ENCODE peak calls at places on chromosome 15, in ten cellular contexts. N is hepatocyte, Q is GM12865, D is left ventricle myocardium inferior, X is SK-N-SH, J is psoas muscle, K is Panc1, H is PC-9, U is mammary epithelial cell, M is A673. A is an unnamed sample.

GRCh38 chr15:47409601-47410000 is 307.7 kb upstream of the SEMA6D start:
- DNase-seq in N (no peak), Q (no peak), D (no peak), X (no peak), J (no peak), K (no peak), H (no peak), U (no peak), M (no peak), A (no peak)

GRCh38 chr15:42035362-42035761 is 14.5 kb upstream of the PLA2G4E start:
- DNase-seq in N (peak), Q (peak), D (no peak), X (no peak), J (no peak), K (no peak), H (no peak), U (peak), M (peak), A (no peak)

GRCh38 chr15:78873796-78874761 is 1.4 kb downstream of the MORF4L1 start:
- DNase-seq in N (peak), Q (peak), D (no peak), X (no peak), J (no peak), K (no peak), H (no peak), U (peak), M (peak), A (peak)

GRCh38 chr15:73005032-73005431 is 47.2 kb upstream of the NEO1 start:
- DNase-seq in N (no peak), Q (no peak), D (no peak), X (no peak), J (no peak), K (no peak), H (no peak), U (no peak), M (no peak), A (no peak)

GRCh38 chr15:100008258-100008657 is 275.0 kb upstream of the LYSMD4 start:
- DNase-seq in N (no peak), Q (no peak), D (no peak), X (no peak), J (no peak), K (no peak), H (no peak), U (peak), M (no peak), A (no peak)

GRCh38 chr15:26970712-26971210 is at the start of gene GABRG3:
- DNase-seq in N (peak), Q (no peak), D (no peak), X (peak), J (no peak), K (no peak), H (no peak), U (no peak), M (no peak), A (no peak)

GRCh38 chr15:67114046-67114445 is 48.6 kb downstream of the SMAD3 start:
- DNase-seq in N (no peak), Q (no peak), D (no peak), X (no peak), J (no peak), K (no peak), H (no peak), U (no peak), M (no peak), A (no peak)

GRCh38 chr15:47184405-47185221 is 532.7 kb upstream of the SEMA6D start:
- DNase-seq in N (peak), Q (no peak), D (peak), X (peak), J (no peak), K (no peak), H (no peak), U (no peak), M (peak), A (no peak)

GRCh38 chr15:65982941-65983340 is 113.7 kb downstream of the RAB11A start:
- DNase-seq in N (no peak), Q (no peak), D (no peak), X (no peak), J (no peak), K (no peak), H (no peak), U (no peak), M (no peak), A (no peak)

GRCh38 chr15:78937132-78937739 is 7.6 kb downstream of the CTSH start:
- DNase-seq in N (no peak), Q (no peak), D (peak), X (no peak), J (peak), K (no peak), H (no peak), U (no peak), M (no peak), A (no peak)

GRCh38 chr15:55683366-55683765 is 59.6 kb downstream of the PRTG start:
- DNase-seq in N (no peak), Q (no peak), D (no peak), X (no peak), J (no peak), K (no peak), H (no peak), U (no peak), M (no peak), A (no peak)

GRCh38 chr15:47388299-47388698 is 329.0 kb upstream of the SEMA6D start:
- DNase-seq in N (no peak), Q (no peak), D (no peak), X (no peak), J (no peak), K (no peak), H (no peak), U (peak), M (no peak), A (no peak)

GRCh38 chr15:60134609-60135008 is 130.5 kb downstream of the FOXB1 start:
- DNase-seq in N (no peak), Q (no peak), D (no peak), X (peak), J (no peak), K (no peak), H (no peak), U (no peak), M (no peak), A (peak)

DNA sequence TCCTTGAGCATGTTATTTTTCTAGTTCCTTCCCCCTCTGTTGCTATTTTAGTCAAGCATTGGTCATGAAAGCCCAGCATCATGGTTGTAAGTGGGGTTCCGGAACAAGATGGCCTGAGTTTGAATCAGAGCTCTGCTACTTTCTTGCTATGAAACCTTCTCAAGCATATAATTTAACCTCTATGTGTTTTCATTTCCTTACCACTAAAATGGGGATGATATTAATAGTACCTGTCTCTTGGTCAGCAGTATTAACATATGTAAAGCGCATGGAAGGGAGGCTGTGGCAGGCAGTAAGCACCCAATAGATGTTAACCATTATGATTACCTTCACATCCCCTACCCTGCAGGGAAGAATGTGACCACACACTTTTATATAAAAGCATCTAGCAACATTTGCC is 14.3 kb upstream of the SPRED1 start:
- DNase-seq in N (no peak), Q (peak), D (no peak), X (no peak), J (no peak), K (no peak), H (no peak), U (no peak), M (no peak), A (no peak)
- H3K4me3 ChIP-seq in N (no peak), Q (no peak), D (no peak), X (no peak), J (no peak), K (no peak), H (no peak), U (no peak), M (no peak), A (no peak)

DNA sequence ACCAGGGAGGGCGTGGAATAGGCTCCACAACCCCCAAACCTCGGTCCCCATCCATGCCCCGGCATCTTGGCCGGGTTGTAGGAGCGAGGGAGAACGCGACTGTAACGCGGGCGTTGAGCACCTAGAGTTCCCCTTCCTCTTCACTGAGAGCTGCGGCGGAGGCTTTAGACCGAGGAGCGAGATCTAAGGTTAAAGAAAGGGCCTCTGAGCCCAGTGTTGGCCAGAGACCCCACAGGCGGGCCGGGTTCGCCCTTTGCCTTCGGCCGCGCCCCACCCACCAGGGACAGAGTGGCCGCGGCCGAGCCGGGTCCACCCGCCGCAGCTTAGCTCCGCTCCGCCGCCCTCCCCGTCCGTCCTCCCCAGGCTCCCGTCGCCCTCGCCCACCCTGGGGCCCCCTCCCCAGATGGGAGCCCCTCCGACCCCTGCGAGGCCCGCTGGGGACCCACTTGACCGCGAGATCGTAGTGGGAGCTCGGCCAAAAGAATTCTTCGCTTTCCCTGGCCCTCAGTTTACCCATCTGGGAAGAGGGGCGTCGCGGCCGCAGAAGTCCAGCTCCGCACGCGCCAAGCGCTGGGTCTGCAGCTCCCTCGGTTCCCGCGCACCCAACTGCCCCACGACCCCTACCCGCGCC is 425 bp downstream of the ANPEP start:
- DNase-seq in N (no peak), Q (no peak), D (peak), X (peak), J (peak), K (no peak), H (no peak), U (no peak), M (no peak), A (peak)
- H3K4me3 ChIP-seq in N (peak), Q (no peak), D (peak), X (peak), J (peak), K (peak), H (peak), U (no peak), M (no peak), A (no peak)

GRCh38 chr15:96353378-96353930 is 23.0 kb downstream of the NR2F2 start:
- DNase-seq in N (no peak), Q (no peak), D (no peak), X (no peak), J (no peak), K (no peak), H (no peak), U (no peak), M (no peak), A (no peak)
- H3K4me3 ChIP-seq in N (no peak), Q (no peak), D (peak), X (no peak), J (peak), K (peak), H (no peak), U (no peak), M (peak), A (no peak)

GRCh38 chr15:40381818-40382529 is 547 bp upstream of the KNSTRN start:
- DNase-seq in N (no peak), Q (no peak), D (no peak), X (no peak), J (no peak), K (no peak), H (no peak), U (no peak), M (no peak), A (no peak)

GRCh38 chr15:40379853-40380252 is 2.7 kb upstream of the KNSTRN start:
- DNase-seq in N (peak), Q (no peak), D (peak), X (no peak), J (peak), K (peak), H (peak), U (peak), M (no peak), A (no peak)

GRCh38 chr15:40380636-40381035 is 1.9 kb upstream of the KNSTRN start:
- DNase-seq in N (no peak), Q (no peak), D (no peak), X (no peak), J (no peak), K (no peak), H (no peak), U (no peak), M (no peak), A (no peak)

GRCh38 chr15:40379374-40379773 is 3.1 kb upstream of the KNSTRN start:
- DNase-seq in N (no peak), Q (no peak), D (no peak), X (no peak), J (no peak), K (no peak), H (no peak), U (no peak), M (no peak), A (no peak)

DNA sequence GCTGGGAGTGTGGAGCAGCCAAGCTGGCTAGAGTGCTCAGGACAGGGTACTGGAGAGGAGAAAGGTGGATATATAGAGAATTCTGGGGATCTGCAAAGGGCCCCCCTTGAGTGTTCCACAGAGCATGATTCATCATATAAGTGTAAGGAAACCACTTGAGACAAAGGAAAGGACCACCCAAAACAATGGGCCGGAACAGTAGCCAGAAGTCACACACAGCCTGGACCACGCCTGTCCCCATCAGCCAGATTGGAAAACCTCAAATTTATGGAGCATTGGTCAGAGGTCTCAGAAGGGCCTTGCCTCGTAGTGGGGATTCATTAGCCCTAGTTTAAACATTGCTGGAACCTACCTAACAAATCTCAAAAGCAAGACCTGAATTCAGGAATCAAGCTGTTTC is 4.9 kb upstream of the KNSTRN start:
- DNase-seq in N (no peak), Q (no peak), D (no peak), X (no peak), J (no peak), K (no peak), H (no peak), U (no peak), M (no peak), A (no peak)
- H3K4me3 ChIP-seq in N (no peak), Q (no peak), D (no peak), X (no peak), J (no peak), K (no peak), H (no peak), U (no peak), M (no peak), A (no peak)

GRCh38 chr15:69880616-69881309 is 217.0 kb downstream of the TLE3 start:
- DNase-seq in N (no peak), Q (peak), D (no peak), X (no peak), J (no peak), K (no peak), H (no peak), U (no peak), M (no peak), A (no peak)

GRCh38 chr15:69876556-69876955 is 221.2 kb downstream of the TLE3 start:
- DNase-seq in N (no peak), Q (no peak), D (no peak), X (peak), J (no peak), K (no peak), H (no peak), U (no peak), M (peak), A (no peak)

GRCh38 chr15:69873807-69874206 is 223.9 kb downstream of the TLE3 start:
- DNase-seq in N (no peak), Q (no peak), D (no peak), X (no peak), J (no peak), K (no peak), H (no peak), U (no peak), M (no peak), A (no peak)

GRCh38 chr15:69874321-69874720 is 223.4 kb downstream of the TLE3 start:
- DNase-seq in N (no peak), Q (no peak), D (no peak), X (no peak), J (no peak), K (no peak), H (no peak), U (no peak), M (no peak), A (no peak)

GRCh38 chr15:69876030-69876429 is 221.7 kb downstream of the TLE3 start:
- DNase-seq in N (no peak), Q (no peak), D (no peak), X (peak), J (no peak), K (no peak), H (no peak), U (no peak), M (peak), A (no peak)
- H3K4me3 ChIP-seq in N (no peak), Q (no peak), D (no peak), X (no peak), J (no peak), K (no peak), H (no peak), U (no peak), M (peak), A (no peak)

GRCh38 chr15:75198560-75199346 is 2.9 kb upstream of the C15orf39 start:
- DNase-seq in N (no peak), Q (peak), D (no peak), X (no peak), J (no peak), K (no peak), H (peak), U (peak), M (peak), A (peak)
- H3K4me3 ChIP-seq in N (no peak), Q (peak), D (no peak), X (no peak), J (no peak), K (no peak), H (no peak), U (no peak), M (no peak), A (no peak)

GRCh38 chr15:101725073-101725472 is 800 bp upstream of the TARS3 start:
- DNase-seq in N (no peak), Q (no peak), D (no peak), X (no peak), J (no peak), K (no peak), H (no peak), U (no peak), M (no peak), A (no peak)
- H3K4me3 ChIP-seq in N (no peak), Q (no peak), D (peak), X (no peak), J (no peak), K (no peak), H (no peak), U (no peak), M (no peak), A (no peak)

A was measured in CD4-positive, CD25-positive, alpha-beta regulatory T cell.